ENCODE peak calls at places on chromosomes 6 and 20, in four cellular contexts. I is cardiac muscle cell, U is pancreas, O is suprapubic skin. G is an unnamed sample.

GRCh38 chr6:156809034-156809433 is 31.9 kb downstream of the ARID1B start:
- DNase-seq in I (no peak), U (no peak), O (no peak), G (no peak)

GRCh38 chr20:41087325-41087685 is 50.0 kb upstream of the PLCG1 start:
- DNase-seq in I (no peak), U (no peak), O (no peak), G (no peak)

GRCh38 chr6:20207096-20207454 is 5.2 kb downstream of the MBOAT1 start:
- DNase-seq in I (no peak), U (no peak), O (no peak), G (no peak)

GRCh38 chr20:57323034-57323433 is 6.6 kb upstream of the SPO11 start:
- DNase-seq in I (peak), U (no peak), O (peak), G (no peak)

GRCh38 chr6:1406306-1407058 is 17.1 kb downstream of the FOXF2 start:
- DNase-seq in I (no peak), U (no peak), O (no peak), G (no peak)

GRCh38 chr20:53829086-53829703 is 235.6 kb upstream of the ZNF217 start:
- DNase-seq in I (no peak), U (no peak), O (no peak), G (no peak)

GRCh38 chr6:5606546-5606945 is 345.2 kb downstream of the FARS2 start:
- DNase-seq in I (no peak), U (no peak), O (no peak), G (no peak)

GRCh38 chr20:21096321-21097043 is 9.7 kb downstream of the LINC00237 start:
- DNase-seq in I (no peak), U (no peak), O (no peak), G (no peak)

GRCh38 chr20:728022-728944 is 40.0 kb downstream of the SLC52A3 start:
- DNase-seq in I (peak), U (peak), O (no peak), G (peak)

GRCh38 chr20:46111028-46111835 is 6.9 kb upstream of the CD40 start:
- DNase-seq in I (no peak), U (no peak), O (no peak), G (no peak)

GRCh38 chr20:64077876-64078551 is 1.3 kb downstream of the RGS19 start:
- DNase-seq in I (no peak), U (no peak), O (no peak), G (no peak)

GRCh38 chr20:10306440-10307358 is 88.1 kb downstream of the SNAP25 start:
- DNase-seq in I (no peak), U (no peak), O (no peak), G (no peak)

GRCh38 chr6:13194852-13195251 is 133.5 kb downstream of the TBC1D7 start:
- DNase-seq in I (peak), U (no peak), O (no peak), G (no peak)

GRCh38 chr6:168145747-168146596 is 67.0 kb upstream of the FRMD1 start:
- DNase-seq in I (no peak), U (no peak), O (peak), G (peak)

GRCh38 chr6:31775633-31776263 is 1.4 kb downstream of the VWA7 start:
- DNase-seq in I (no peak), U (peak), O (no peak), G (no peak)

GRCh38 chr20:61045876-61046585 is 206.0 kb upstream of the CDH4 start:
- DNase-seq in I (no peak), U (no peak), O (no peak), G (peak)

GRCh38 chr20:59191756-59192532 is 28.3 kb downstream of the ZNF831 start:
- DNase-seq in I (no peak), U (no peak), O (no peak), G (no peak)

GRCh38 chr6:105389543-105389942 is 13.3 kb downstream of the PREP start:
- DNase-seq in I (no peak), U (no peak), O (no peak), G (no peak)

GRCh38 chr20:13953227-13953626 is 37.2 kb downstream of the SEL1L2 start:
- DNase-seq in I (no peak), U (no peak), O (no peak), G (no peak)

GRCh38 chr20:7505835-7506221 is 434.4 kb downstream of the HAO1 start:
- DNase-seq in I (no peak), U (no peak), O (no peak), G (no peak)

GRCh38 chr20:10864076-10864672 is 190.4 kb upstream of the JAG1 start:
- DNase-seq in I (no peak), U (peak), O (no peak), G (no peak)

GRCh38 chr20:53617791-53618489 is 24.3 kb upstream of the ZNF217 start:
- DNase-seq in I (no peak), U (no peak), O (peak), G (no peak)

GRCh38 chr6:33700391-33701050 is 11.0 kb downstream of the UQCC2 start:
- DNase-seq in I (peak), U (no peak), O (no peak), G (peak)

GRCh38 chr6:1789092-1789491 is 179.4 kb downstream of the FOXC1 start:
- DNase-seq in I (no peak), U (no peak), O (no peak), G (no peak)

GRCh38 chr20:24360531-24360930 is 108.9 kb upstream of the SYNDIG1 start:
- DNase-seq in I (no peak), U (no peak), O (no peak), G (no peak)

GRCh38 chr20:24357169-24357568 is 112.3 kb upstream of the SYNDIG1 start:
- DNase-seq in I (no peak), U (no peak), O (no peak), G (no peak)

GRCh38 chr20:24363031-24363430 is 106.4 kb upstream of the SYNDIG1 start:
- DNase-seq in I (no peak), U (no peak), O (no peak), G (no peak)

GRCh38 chr20:24362080-24362479 is 107.3 kb upstream of the SYNDIG1 start:
- DNase-seq in I (no peak), U (no peak), O (no peak), G (no peak)

GRCh38 chr20:24359306-24359705 is 110.1 kb upstream of the SYNDIG1 start:
- DNase-seq in I (no peak), U (no peak), O (no peak), G (no peak)
- TF ChIP-seq CTCF in I (no peak), U (no peak), O (no peak), G (no peak)

GRCh38 chr20:50169329-50169823 is 15.9 kb upstream of the PEDS1 start:
- DNase-seq in I (peak), U (peak), O (peak), G (no peak)
- TF ChIP-seq CTCF in I (peak), U (peak), O (peak), G (peak)

GRCh38 chr6:165229216-165229615 is 80.2 kb downstream of the C6orf118 start:
- DNase-seq in I (no peak), U (no peak), O (no peak), G (no peak)
- TF ChIP-seq CTCF in I (no peak), U (no peak), O (no peak), G (no peak)

GRCh38 chr6:73225396-73225795 is at the start of gene KHDC1L:
- DNase-seq in I (no peak), U (no peak), O (no peak), G (no peak)
- TF ChIP-seq CTCF in I (no peak), U (no peak), O (no peak), G (no peak)

GRCh38 chr20:12051206-12052163 is 133.8 kb downstream of the BTBD3 start:
- DNase-seq in I (peak), U (no peak), O (no peak), G (no peak)
- TF ChIP-seq CTCF in I (no peak), U (no peak), O (no peak), G (no peak)

G was measured in mesothelial cell of epicardium.